ENCODE peak calls at places on chromosomes 5 and 9, in eight cellular contexts. T, N, L, M, W, C, P and X are unnamed samples.

GRCh38 chr5:137228816-137229215 is 270.3 kb downstream of the SPOCK1 start:
- DNase-seq in T (no peak), N (no peak), L (no peak), M (no peak), W (no peak), C (no peak), P (no peak), X (no peak)

GRCh38 chr5:103487822-103488493 is 74.6 kb downstream of the NUDT12 start:
- DNase-seq in T (no peak), N (no peak), L (no peak), M (no peak), W (no peak), C (no peak), P (no peak), X (no peak)

GRCh38 chr9:12760758-12761157 is 14.1 kb upstream of the LURAP1L start:
- DNase-seq in T (no peak), N (no peak), L (no peak), M (no peak), W (no peak), C (no peak), P (no peak), X (no peak)

GRCh38 chr9:12968093-12968492 is 193.3 kb downstream of the LURAP1L start:
- DNase-seq in T (no peak), N (no peak), L (no peak), M (no peak), W (no peak), C (peak; percentile 60), P (no peak), X (no peak)

GRCh38 chr9:36945999-36946398 is 88.1 kb downstream of the PAX5 start:
- DNase-seq in T (no peak), N (no peak), L (no peak), M (no peak), W (no peak), C (no peak), P (no peak), X (no peak)

GRCh38 chr5:94847019-94847418 is 228.6 kb downstream of the SLF1 start:
- DNase-seq in T (no peak), N (no peak), L (no peak), M (no peak), W (no peak), C (no peak), P (no peak), X (no peak)

GRCh38 chr5:176611435-176611834 is 1.5 kb upstream of the GPRIN1 start:
- DNase-seq in T (peak; percentile 85), N (no peak), L (peak; percentile 86), M (no peak), W (peak; percentile 87), C (peak; percentile 79), P (peak; percentile 74), X (peak; percentile 54)

GRCh38 chr5:44952376-44952775 is 143.6 kb downstream of the MRPS30 start:
- DNase-seq in T (no peak), N (no peak), L (no peak), M (peak; percentile 6), W (peak; percentile 67), C (peak; percentile 23), P (no peak), X (no peak)

GRCh38 chr5:83988293-83988685 is 267.6 kb upstream of the HAPLN1 start:
- DNase-seq in T (no peak), N (no peak), L (no peak), M (no peak), W (no peak), C (no peak), P (no peak), X (no peak)

GRCh38 chr9:134570151-134570621 is 71.4 kb upstream of the COL5A1 start:
- DNase-seq in T (peak; percentile 7), N (peak; percentile 62), L (no peak), M (no peak), W (no peak), C (no peak), P (no peak), X (no peak)

GRCh38 chr9:93896496-93897033 is 58.6 kb downstream of the BARX1 start:
- DNase-seq in T (no peak), N (peak; percentile 46), L (peak; percentile 11), M (no peak), W (no peak), C (no peak), P (no peak), X (no peak)

GRCh38 chr5:126811515-126812198 is 34.7 kb downstream of the LMNB1 start:
- DNase-seq in T (no peak), N (no peak), L (no peak), M (no peak), W (no peak), C (peak; percentile 12), P (peak; percentile 93), X (no peak)

GRCh38 chr9:125747765-125748510 is 765 bp downstream of the PBX3 start:
- DNase-seq in T (peak; percentile 72), N (peak; percentile 92), L (peak; percentile 43), M (no peak), W (peak; percentile 48), C (peak; percentile 52), P (no peak), X (peak; percentile 27)

GRCh38 chr9:15306068-15306756 is 804 bp downstream of the TTC39B start:
- DNase-seq in T (peak; percentile 63), N (peak; percentile 88), L (peak; percentile 53), M (no peak), W (peak; percentile 73), C (peak; percentile 85), P (peak; percentile 15), X (peak; percentile 78)

GRCh38 chr5:96279796-96280542 is 153.1 kb downstream of the PCSK1 start:
- DNase-seq in T (no peak), N (no peak), L (no peak), M (no peak), W (no peak), C (no peak), P (peak; percentile 70), X (no peak)

GRCh38 chr5:112779531-112779930 is 41.8 kb downstream of the APC start:
- DNase-seq in T (no peak), N (no peak), L (no peak), M (no peak), W (no peak), C (no peak), P (peak; percentile 19), X (no peak)

GRCh38 chr5:124630767-124631704 is 115.4 kb downstream of the ZNF608 start:
- DNase-seq in T (no peak), N (no peak), L (no peak), M (no peak), W (no peak), C (no peak), P (peak; percentile 33), X (no peak)

GRCh38 chr9:127292415-127292814 is 27.8 kb downstream of the GARNL3 start:
- DNase-seq in T (no peak), N (no peak), L (no peak), M (no peak), W (no peak), C (no peak), P (no peak), X (no peak)

GRCh38 chr5:144403058-144403457 is 232.4 kb downstream of the KCTD16 start:
- DNase-seq in T (no peak), N (no peak), L (no peak), M (no peak), W (no peak), C (no peak), P (no peak), X (no peak)

GRCh38 chr5:67404261-67405100 is 207.9 kb upstream of the CD180 start:
- DNase-seq in T (no peak), N (no peak), L (no peak), M (peak; percentile 0), W (no peak), C (no peak), P (peak; percentile 46), X (no peak)

GRCh38 chr9:108273988-108274387 is 581.8 kb downstream of the ACTL7B start:
- DNase-seq in T (no peak), N (no peak), L (no peak), M (no peak), W (no peak), C (no peak), P (no peak), X (no peak)

GRCh38 chr5:132506094-132506692 is 15.6 kb upstream of the IRF1 start:
- DNase-seq in T (no peak), N (no peak), L (no peak), M (no peak), W (peak; percentile 60), C (no peak), P (peak; percentile 97), X (no peak)

GRCh38 chr5:154860123-154860522 is 1.7 kb downstream of the CNOT8 start:
- DNase-seq in T (no peak), N (no peak), L (no peak), M (no peak), W (peak; percentile 26), C (peak; percentile 53), P (peak; percentile 37), X (no peak)

GRCh38 chr5:134224905-134225779 is 731 bp downstream of the PPP2CA start:
- DNase-seq in T (peak; percentile 78), N (peak; percentile 92), L (peak; percentile 73), M (no peak), W (peak; percentile 90), C (peak; percentile 85), P (peak; percentile 59), X (peak; percentile 49)

GRCh38 chr5:45695680-45696093 is 493 bp downstream of the HCN1 start:
- DNase-seq in T (no peak), N (no peak), L (no peak), M (no peak), W (peak; percentile 45), C (peak; percentile 3), P (no peak), X (no peak)

GRCh38 chr9:86757382-86757720 is 190.0 kb downstream of the GAS1 start:
- DNase-seq in T (no peak), N (no peak), L (no peak), M (no peak), W (no peak), C (no peak), P (no peak), X (no peak)

GRCh38 chr5:3325811-3326568 is 269.6 kb upstream of the IRX1 start:
- DNase-seq in T (no peak), N (no peak), L (no peak), M (no peak), W (no peak), C (peak; percentile 27), P (no peak), X (peak; percentile 20)

GRCh38 chr5:154402611-154403010 is 43.2 kb upstream of the SAP30L start:
- DNase-seq in T (no peak), N (peak; percentile 61), L (no peak), M (no peak), W (no peak), C (no peak), P (no peak), X (no peak)

GRCh38 chr5:126920291-126920690 is 110.1 kb downstream of the MARCHF3 start:
- DNase-seq in T (no peak), N (no peak), L (peak; percentile 36), M (no peak), W (no peak), C (no peak), P (no peak), X (no peak)

GRCh38 chr5:99449786-99450185 is 521.0 kb upstream of the CHD1 start:
- DNase-seq in T (no peak), N (no peak), L (no peak), M (no peak), W (no peak), C (no peak), P (no peak), X (no peak)

GRCh38 chr9:78954286-78954685 is 617.5 kb upstream of the TLE4 start:
- DNase-seq in T (no peak), N (no peak), L (no peak), M (no peak), W (no peak), C (no peak), P (no peak), X (no peak)